ENCODE peak calls at places on chromosomes 16 and 17, in seven cellular contexts. H, O, G, S, I, F and W are unnamed samples.

GRCh38 chr16:15970202-15970601 is 20.8 kb downstream of the ABCC1 start:
- DNase-seq in H (no peak), O (no peak), G (no peak), S (no peak), I (peak), F (no peak), W (no peak)

GRCh38 chr17:67377727-67378443 is 804 bp downstream of the PITPNC1 start:
- DNase-seq in H (peak), O (peak), G (no peak), S (peak), I (peak), F (peak), W (peak)

GRCh38 chr17:74417178-74418045 is 14.5 kb upstream of the GPRC5C start:
- DNase-seq in H (no peak), O (no peak), G (peak), S (no peak), I (no peak), F (no peak), W (peak)

GRCh38 chr17:48642059-48642842 is 16.1 kb upstream of the HOXB9 start:
- DNase-seq in H (no peak), O (no peak), G (no peak), S (no peak), I (peak), F (peak), W (no peak)

GRCh38 chr17:5837055-5837491 is 233.1 kb upstream of the WSCD1 start:
- DNase-seq in H (peak), O (no peak), G (peak), S (no peak), I (no peak), F (no peak), W (no peak)

GRCh38 chr17:69871318-69871717 is 203.7 kb upstream of the KCNJ16 start:
- DNase-seq in H (no peak), O (no peak), G (no peak), S (no peak), I (no peak), F (no peak), W (no peak)

GRCh38 chr16:56382901-56383355 is 42.4 kb downstream of the AMFR start:
- DNase-seq in H (no peak), O (no peak), G (peak), S (no peak), I (no peak), F (no peak), W (no peak)

GRCh38 chr16:2091722-2092620 is 43.7 kb downstream of the PKD1 start:
- DNase-seq in H (no peak), O (no peak), G (no peak), S (no peak), I (peak), F (no peak), W (no peak)

GRCh38 chr16:85981826-85982562 is 83.0 kb downstream of the IRF8 start:
- DNase-seq in H (no peak), O (no peak), G (no peak), S (no peak), I (no peak), F (no peak), W (no peak)

GRCh38 chr16:49369638-49370219 is 3.9 kb upstream of the C16orf78 start:
- DNase-seq in H (no peak), O (no peak), G (no peak), S (no peak), I (peak), F (no peak), W (no peak)